ENCODE peak calls at places on chromosome 19, in five cellular contexts. P is aorta; Q is CD8-positive, alpha-beta memory T cell; J is heart right ventricle; B is psoas muscle. U is an unnamed sample. For H3K4me1 and H3K36me3, the result is how much of the 10 kb centered on the place peaks cover.

GRCh38 chr19:30219682-30220081 is 152.5 kb upstream of the ZNF536 start:
- DNase-seq in P (no peak), Q (no peak), J (no peak), B (no peak), U (no peak)

GRCh38 chr19:6087074-6087506 is 23.2 kb downstream of the RFX2 start:
- DNase-seq in P (no peak), Q (no peak), J (no peak), B (no peak), U (no peak)

GRCh38 chr19:29389495-29389894 is 136.3 kb upstream of the VSTM2B start:
- DNase-seq in P (no peak), Q (no peak), J (peak), B (no peak), U (no peak)

GRCh38 chr19:3556978-3557460 is 367 bp downstream of the MFSD12 start:
- DNase-seq in P (no peak), Q (peak), J (no peak), B (peak), U (peak)

GRCh38 chr19:7855426-7856276 is 18.5 kb downstream of the PRR36 start:
- DNase-seq in P (no peak), Q (no peak), J (no peak), B (no peak), U (no peak)

GRCh38 chr19:29598496-29598895 is 7.6 kb upstream of the POP4 start:
- DNase-seq in P (no peak), Q (no peak), J (no peak), B (no peak), U (no peak)

GRCh38 chr19:32174386-32175113 is 170.9 kb upstream of the ZNF507 start:
- DNase-seq in P (no peak), Q (no peak), J (no peak), B (no peak), U (no peak)

GRCh38 chr19:14059093-14059480 is 2.8 kb downstream of the PALM3 start:
- DNase-seq in P (no peak), Q (peak), J (no peak), B (peak), U (no peak)

GRCh38 chr19:52992109-52993004 is 21.4 kb upstream of the ERVV-1 start:
- DNase-seq in P (peak), Q (no peak), J (peak), B (peak), U (no peak)

GRCh38 chr19:29495971-29496441 is 29.8 kb upstream of the VSTM2B start:
- DNase-seq in P (no peak), Q (no peak), J (no peak), B (no peak), U (peak)

GRCh38 chr19:23596872-23597271 is 90.1 kb downstream of the ZNF675 start:
- DNase-seq in P (no peak), Q (no peak), J (no peak), B (no peak), U (no peak)

GRCh38 chr19:19160489-19161035 is 9.5 kb downstream of the MEF2B start:
- DNase-seq in P (no peak), Q (no peak), J (no peak), B (no peak), U (no peak)

GRCh38 chr19:24159707-24160106 is 72.7 kb downstream of the ZNF254 start:
- DNase-seq in P (no peak), Q (no peak), J (no peak), B (no peak), U (no peak)

GRCh38 chr19:46288896-46289588 is 7.8 kb upstream of the HIF3A start:
- DNase-seq in P (no peak), Q (no peak), J (peak), B (no peak), U (peak)

GRCh38 chr19:46904114-46905060 is 43.6 kb downstream of the ARHGAP35 start:
- DNase-seq in P (peak), Q (no peak), J (peak), B (peak), U (no peak)

DNA sequence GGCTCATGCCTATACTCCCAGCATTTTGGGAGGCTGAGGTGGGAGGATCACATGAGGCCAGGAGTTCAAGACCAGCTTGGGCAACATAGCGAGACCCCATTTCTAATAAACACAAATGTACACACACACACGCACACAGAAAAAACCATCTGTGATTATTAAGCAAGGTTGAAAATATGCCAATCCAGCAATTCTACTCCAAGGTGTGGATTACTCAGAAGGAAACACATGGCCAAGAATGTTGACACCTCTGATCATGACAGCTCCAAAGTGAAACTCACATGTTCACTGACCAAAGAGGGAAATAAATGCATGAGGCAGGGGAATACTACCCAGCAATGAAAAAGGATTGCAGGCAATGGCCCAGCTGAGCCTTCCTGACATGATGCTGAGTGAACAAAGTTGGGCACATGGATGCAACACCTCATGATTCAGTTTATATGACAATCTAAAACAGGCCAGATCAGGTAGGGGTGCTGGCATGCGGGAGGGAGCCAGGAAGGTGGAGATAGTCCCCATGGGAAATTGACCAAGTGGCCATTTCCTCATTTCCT is 4.4 kb downstream of the DOCK6 start:
- DNase-seq in P (no peak), Q (no peak), J (no peak), B (no peak), U (no peak)
- H3K4me1 ChIP-seq in P (under half), Q (under half), J (under half), B (under half), U (under half)

DNA sequence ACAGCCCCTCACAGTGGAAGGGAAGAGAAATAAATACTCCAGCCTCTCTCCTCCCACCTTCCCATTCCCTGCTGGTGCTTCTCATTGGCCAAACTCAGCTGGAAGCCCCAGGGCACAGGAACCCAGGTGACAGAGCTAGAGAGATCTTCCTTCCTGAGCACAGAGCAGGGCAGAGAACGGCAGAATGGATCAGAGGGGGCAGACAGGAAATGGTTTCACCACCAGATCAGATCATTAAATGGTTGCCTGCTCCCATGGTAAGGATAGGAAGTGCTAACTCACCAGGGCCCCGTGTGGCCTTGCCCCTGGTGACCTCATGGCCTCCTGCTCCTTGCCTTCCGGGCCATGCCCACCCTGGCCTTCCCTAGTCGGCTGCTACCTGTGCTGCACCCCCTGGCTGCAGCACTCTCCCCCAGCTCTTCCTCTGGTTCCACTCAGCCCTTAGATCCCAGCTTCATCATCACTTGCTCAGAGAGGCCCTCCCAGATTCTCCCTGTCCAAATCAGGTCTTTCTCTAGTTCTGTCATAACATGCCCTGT is 108.7 kb downstream of the DPF1 start:
- DNase-seq in P (no peak), Q (no peak), J (no peak), B (no peak), U (no peak)
- H3K36me3 ChIP-seq in P (under half), Q (under half), J (half or more), B (under half), U (under half)

GRCh38 chr19:36775768-36776167 is 3.2 kb upstream of the ZNF850 start:
- DNase-seq in P (peak), Q (no peak), J (peak), B (no peak), U (no peak)

GRCh38 chr19:36773223-36773579 is 594 bp upstream of the ZNF850 start:
- DNase-seq in P (no peak), Q (no peak), J (no peak), B (no peak), U (no peak)

GRCh38 chr19:36772341-36773222 is at the start of gene ZNF850:
- DNase-seq in P (peak), Q (peak), J (peak), B (peak), U (peak)

DNA sequence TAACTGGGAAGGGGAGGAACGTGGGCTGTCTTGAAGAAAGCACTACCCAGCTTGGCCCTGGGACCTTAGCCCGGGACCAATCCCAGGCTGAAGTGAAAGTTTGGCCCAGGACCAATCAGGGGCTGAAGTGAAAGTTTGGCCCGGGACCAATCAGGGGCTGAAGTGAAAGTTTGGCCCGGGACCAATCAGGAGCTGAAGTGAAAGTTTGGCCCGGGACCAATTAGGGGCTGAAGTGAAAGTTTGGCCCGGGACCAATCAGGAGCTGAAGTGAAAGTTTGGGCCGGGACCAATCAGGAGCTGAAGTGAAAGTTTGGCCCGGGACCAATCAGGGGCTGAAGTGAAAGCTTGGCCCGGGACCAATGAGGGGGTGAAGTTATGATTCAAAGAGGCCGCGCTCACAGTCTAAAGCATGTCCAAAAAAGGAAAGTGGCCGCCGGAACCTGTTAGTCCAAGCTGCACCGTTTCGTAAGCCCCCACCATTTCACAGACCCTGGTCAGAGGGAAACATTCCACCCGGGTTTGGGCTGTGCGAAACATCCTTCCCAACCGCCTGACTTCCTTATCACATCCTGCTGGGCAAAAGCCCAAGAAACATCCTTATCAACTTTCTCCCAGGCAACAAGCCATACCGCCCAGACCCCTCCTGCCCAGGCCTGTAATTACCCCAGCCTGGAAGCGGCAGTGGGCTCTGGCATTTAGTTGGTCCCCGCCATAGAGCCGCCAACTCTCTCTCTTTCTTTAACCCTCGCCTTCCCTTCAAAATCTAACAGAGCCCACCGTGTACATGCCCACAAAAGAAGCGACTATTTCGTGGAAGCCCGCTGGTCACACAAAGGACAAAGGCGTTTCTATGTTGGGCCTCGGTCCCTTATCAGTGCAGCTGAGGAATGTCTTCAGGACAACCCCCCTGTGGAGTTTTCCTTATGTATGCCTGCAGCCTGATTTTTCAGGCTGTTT is 1.1 kb downstream of the ZNF850 start:
- DNase-seq in P (peak), Q (no peak), J (peak), B (peak), U (no peak)
- H3K27ac ChIP-seq in P (no peak), Q (peak), J (peak), B (peak), U (no peak)

GRCh38 chr19:21133633-21134032 is 8.2 kb upstream of the ZNF431 start:
- DNase-seq in P (no peak), Q (no peak), J (no peak), B (no peak), U (no peak)
- H3K4me1 ChIP-seq in P (under half), Q (under half), J (under half), B (under half), U (under half)

DNA sequence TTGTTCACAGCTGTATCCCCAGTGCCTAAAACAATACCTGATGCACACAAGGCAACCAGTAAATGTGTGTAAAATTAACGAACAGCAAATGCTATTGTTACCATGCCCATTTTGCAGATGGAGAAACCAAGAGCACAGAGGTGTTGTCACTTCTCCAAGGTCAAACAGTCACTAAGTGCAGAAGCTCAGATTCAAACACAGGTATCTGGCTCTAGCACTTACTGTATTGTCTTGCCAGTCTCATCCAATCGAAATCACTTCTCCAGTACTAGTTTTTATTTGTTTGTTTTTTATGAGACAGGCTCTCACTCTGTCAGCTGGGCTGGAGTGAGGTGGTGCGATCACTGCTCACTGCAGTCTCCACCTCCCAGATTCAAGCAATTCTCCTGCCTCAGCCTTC is 13.7 kb downstream of the PLD3 start:
- DNase-seq in P (no peak), Q (no peak), J (no peak), B (no peak), U (no peak)
- H3K36me3 ChIP-seq in P (under half), Q (under half), J (under half), B (under half), U (under half)

GRCh38 chr19:58086825-58087710 is 11.0 kb downstream of the ZSCAN18 start:
- DNase-seq in P (no peak), Q (no peak), J (no peak), B (no peak), U (no peak)
- H3K27ac ChIP-seq in P (no peak), Q (no peak), J (no peak), B (no peak), U (no peak)

GRCh38 chr19:2309734-2310362 is 1.9 kb upstream of the LINGO3 start:
- DNase-seq in P (no peak), Q (no peak), J (no peak), B (no peak), U (no peak)
- H3K4me1 ChIP-seq in P (under half), Q (under half), J (under half), B (under half), U (under half)

GRCh38 chr19:57395710-57396109 is 6.1 kb downstream of the ZNF548 start:
- DNase-seq in P (no peak), Q (no peak), J (no peak), B (no peak), U (no peak)

GRCh38 chr19:57403737-57404537 is 7.0 kb upstream of the ZNF17 start:
- DNase-seq in P (no peak), Q (no peak), J (no peak), B (no peak), U (no peak)

GRCh38 chr19:57398868-57399267 is 9.2 kb downstream of the ZNF548 start:
- DNase-seq in P (no peak), Q (no peak), J (no peak), B (no peak), U (no peak)
- H3K36me3 ChIP-seq in P (under half), Q (under half), J (half or more), B (half or more), U (half or more)

DNA sequence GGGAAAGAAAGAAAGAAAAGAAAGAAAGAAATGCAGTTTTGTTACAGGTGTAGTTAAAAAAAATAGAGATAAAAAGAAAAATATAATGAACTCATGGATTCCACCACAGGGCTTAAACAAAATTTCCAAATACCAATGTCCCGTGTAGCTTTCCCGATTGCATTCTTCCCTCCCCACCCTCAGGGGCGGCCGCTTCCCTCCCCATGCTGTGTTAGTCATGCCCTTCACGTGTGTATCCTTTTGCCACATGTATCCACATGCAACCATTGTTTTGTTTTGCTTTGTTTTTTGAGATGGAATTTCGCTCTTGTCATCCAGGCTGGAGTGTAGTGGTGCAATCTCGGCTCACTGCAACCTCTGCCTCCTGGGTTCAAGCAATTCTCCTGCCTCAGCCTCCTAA is 3.6 kb upstream of the KMT5C start:
- DNase-seq in P (no peak), Q (no peak), J (no peak), B (no peak), U (no peak)
- H3K27ac ChIP-seq in P (no peak), Q (no peak), J (no peak), B (no peak), U (no peak)

DNA sequence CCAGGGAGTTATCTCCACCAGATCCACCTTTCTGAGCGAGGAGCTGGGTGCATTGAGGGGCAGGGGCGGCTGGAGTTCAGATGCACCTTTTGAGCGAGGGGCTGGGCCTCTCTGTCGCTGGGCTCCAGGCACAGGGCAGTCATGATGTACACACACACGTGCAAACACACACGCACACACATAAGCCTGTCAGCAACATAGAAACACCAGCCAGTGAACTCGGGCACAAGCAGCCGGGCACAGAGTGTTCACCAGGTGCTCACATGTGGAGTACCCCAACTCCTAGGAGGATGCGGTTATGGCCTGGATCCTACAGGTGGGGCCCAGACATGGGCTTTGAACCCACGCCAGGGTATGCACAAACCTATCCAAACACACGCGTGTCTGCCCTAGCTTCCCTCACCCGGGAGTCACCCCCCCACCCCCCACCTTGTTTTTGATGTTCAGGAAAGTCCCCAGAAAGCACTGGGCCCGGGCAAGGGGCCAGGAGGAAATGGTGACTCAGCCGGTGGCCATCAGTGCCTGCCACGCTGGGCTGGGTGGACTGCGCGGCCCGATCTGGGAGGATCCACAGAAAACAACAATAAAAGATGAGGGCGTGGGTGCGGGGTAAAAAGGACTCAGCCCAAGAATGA is 13.3 kb downstream of the ARRDC2 start:
- DNase-seq in P (peak), Q (peak), J (peak), B (peak), U (peak)
- H3K4me1 ChIP-seq in P (under half), Q (half or more), J (half or more), B (half or more), U (under half)

U was measured in SJSA1.